ENCODE peak calls at places on chromosomes 3 and 15, in four cellular contexts. K, N, J and S are unnamed samples.

GRCh38 chr15:62896380-62896866 is 146.1 kb upstream of the TPM1 start:
- DNase-seq in N (no peak), J (no peak), K (peak; percentile 52), S (no peak)

GRCh38 chr3:176855213-176855612 is 342.1 kb downstream of the TBL1XR1 start:
- DNase-seq in J (no peak), K (no peak), N (no peak), S (no peak)

GRCh38 chr15:98798375-98798893 is 150.1 kb downstream of the IGF1R start:
- DNase-seq in N (no peak), K (no peak), J (no peak), S (no peak)

GRCh38 chr3:34212671-34213070 is 414.2 kb downstream of the PDCD6IP start:
- DNase-seq in K (no peak), J (peak; percentile 87), N (no peak), S (no peak)

GRCh38 chr15:80404719-80405553 is 754 bp downstream of the ARNT2 start:
- DNase-seq in J (no peak), K (peak; percentile 56), N (peak; percentile 31), S (no peak)

GRCh38 chr3:184586871-184587270 is 25.3 kb downstream of the EPHB3 start:
- DNase-seq in K (no peak), N (no peak), J (no peak), S (no peak)

GRCh38 chr15:66831801-66832390 is 129.9 kb downstream of the SMAD6 start:
- DNase-seq in J (no peak), K (no peak), N (no peak), S (no peak)

GRCh38 chr3:143771258-143771657 is 77.0 kb downstream of the SLC9A9 start:
- DNase-seq in J (no peak), K (no peak), N (no peak), S (no peak)

GRCh38 chr3:5188419-5189405 is 1.2 kb downstream of the EDEM1 start:
- DNase-seq in K (peak; percentile 41), N (no peak), J (no peak), S (no peak)

GRCh38 chr3:161913786-161914389 is 417.3 kb downstream of the OTOL1 start:
- DNase-seq in K (peak; percentile 82), N (no peak), J (peak; percentile 78), S (peak; percentile 31)

GRCh38 chr15:43854801-43855200 is 28.0 kb downstream of the WDR76 start:
- DNase-seq in N (no peak), J (peak; percentile 21), K (no peak), S (no peak)

GRCh38 chr15:90552162-90552928 is 22.6 kb downstream of the CRTC3 start:
- DNase-seq in K (peak; percentile 96), N (no peak), J (peak; percentile 59), S (no peak)

GRCh38 chr3:31066999-31067398 is 172.5 kb upstream of the GADL1 start:
- DNase-seq in N (no peak), K (peak; percentile 93), J (peak; percentile 95), S (peak; percentile 52)

GRCh38 chr15:85874236-85874635 is 79.5 kb upstream of the KLHL25 start:
- DNase-seq in K (no peak), N (no peak), J (no peak), S (no peak)

GRCh38 chr3:188706599-188706998 is 465.2 kb upstream of the TPRG1 start:
- DNase-seq in N (no peak), K (peak; percentile 10), J (no peak), S (no peak)

GRCh38 chr15:75749820-75750219 is 37.2 kb upstream of the CSPG4 start:
- DNase-seq in J (no peak), N (no peak), K (no peak), S (no peak)

GRCh38 chr3:4978259-4978965 is 825 bp upstream of the BHLHE40 start:
- DNase-seq in J (peak; percentile 95), N (peak; percentile 83), K (peak; percentile 99), S (no peak)

GRCh38 chr3:171871392-171872274 is 28.5 kb downstream of the TMEM212 start:
- DNase-seq in K (no peak), J (peak; percentile 56), N (no peak), S (no peak)

GRCh38 chr3:128681277-128681829 is 30.7 kb upstream of the RPN1 start:
- DNase-seq in N (no peak), J (peak; percentile 30), K (no peak), S (no peak)

GRCh38 chr3:167930453-167930852 is 165.3 kb downstream of the GOLIM4 start:
- DNase-seq in K (no peak), N (no peak), J (no peak), S (no peak)

GRCh38 chr15:98760112-98760826 is 111.9 kb downstream of the IGF1R start:
- DNase-seq in J (no peak), K (no peak), N (no peak), S (no peak)

GRCh38 chr3:85781806-85782205 is 823.0 kb downstream of the CADM2 start:
- DNase-seq in J (peak; percentile 12), K (no peak), N (no peak), S (no peak)